ENCODE peak calls at places on chromosomes 11 and 22, in seven cellular contexts. Q is right lobe of liver; D is prostate gland; R is endodermal cell; X is psoas muscle; J is CD8-positive, alpha-beta T cell; B is breast epithelium. U is an unnamed sample.

GRCh38 chr11:122721201-122721963 is 65.9 kb downstream of the UBASH3B start:
- DNase-seq in B (no peak), Q (no peak), R (no peak), J (no peak), D (no peak), X (no peak), U (no peak)

GRCh38 chr11:117378966-117379865 is 51.6 kb downstream of the CEP164 start:
- DNase-seq in J (no peak), B (no peak), R (no peak), Q (no peak), D (no peak), X (no peak), U (no peak)

GRCh38 chr11:32511926-32512325 is 71.7 kb upstream of the EIF3M start:
- DNase-seq in D (no peak), X (no peak), R (no peak), J (no peak), Q (no peak), B (no peak), U (no peak)

GRCh38 chr11:47466701-47467250 is 17.8 kb upstream of the RAPSN start:
- DNase-seq in R (peak), B (no peak), J (no peak), Q (peak), X (peak), D (no peak), U (peak)

GRCh38 chr22:32023251-32023827 is 19.7 kb upstream of the SLC5A1 start:
- DNase-seq in X (no peak), J (no peak), R (no peak), D (no peak), B (no peak), Q (no peak), U (no peak)

GRCh38 chr22:39643311-39644083 is 72.9 kb downstream of the CACNA1I start:
- DNase-seq in Q (no peak), D (no peak), B (no peak), X (no peak), J (no peak), R (no peak), U (peak)

GRCh38 chr11:69521461-69521860 is 40.0 kb downstream of the LINC01488 start:
- DNase-seq in X (no peak), D (no peak), R (peak), B (no peak), J (no peak), Q (no peak), U (no peak)

GRCh38 chr11:60918941-60919275 is 5.0 kb downstream of the TMEM109 start:
- DNase-seq in D (no peak), R (no peak), B (no peak), Q (no peak), J (no peak), X (no peak), U (peak)

GRCh38 chr11:114398303-114398920 is 1.9 kb downstream of the C11orf71 start:
- DNase-seq in D (no peak), J (no peak), R (no peak), Q (no peak), X (no peak), B (no peak), U (no peak)

GRCh38 chr11:126115253-126115540 is 52.5 kb upstream of the CDON start:
- DNase-seq in D (peak), X (peak), B (no peak), J (no peak), Q (peak), R (no peak), U (peak)

GRCh38 chr22:27892064-27892463 is 27.0 kb downstream of the PITPNB start:
- DNase-seq in Q (peak), D (no peak), R (no peak), B (no peak), X (no peak), J (no peak), U (no peak)

GRCh38 chr22:37233751-37234631 is 10.1 kb downstream of the RAC2 start:
- DNase-seq in R (peak), J (peak), D (no peak), X (no peak), Q (no peak), B (no peak), U (no peak)

GRCh38 chr11:393219-394033 is 583 bp upstream of the PKP3 start:
- DNase-seq in Q (no peak), X (no peak), D (peak), R (no peak), B (peak), J (no peak), U (peak)

GRCh38 chr22:24170189-24170588 is 11.1 kb upstream of the SUSD2 start:
- DNase-seq in D (no peak), J (no peak), X (no peak), R (no peak), B (no peak), Q (no peak), U (no peak)

GRCh38 chr11:10294289-10294953 is 402 bp upstream of the SBF2 start:
- DNase-seq in R (peak), D (peak), Q (peak), B (no peak), J (no peak), X (peak), U (peak)

GRCh38 chr11:30753994-30754393 is 167.8 kb upstream of the MPPED2 start:
- DNase-seq in Q (no peak), D (no peak), B (no peak), X (no peak), J (no peak), R (no peak), U (no peak)

GRCh38 chr22:49724030-49724892 is 103.4 kb downstream of the BRD1 start:
- DNase-seq in R (no peak), J (no peak), Q (no peak), X (no peak), B (peak), D (no peak), U (no peak)

GRCh38 chr11:61947486-61948210 is 2.5 kb upstream of the BEST1 start:
- DNase-seq in Q (peak), B (peak), X (peak), R (peak), J (peak), D (peak), U (peak)

GRCh38 chr11:58659910-58660570 is 37.6 kb downstream of the CNTF start:
- DNase-seq in Q (no peak), B (no peak), R (no peak), J (no peak), D (no peak), X (no peak), U (no peak)

GRCh38 chr22:20002661-20003060 is 14.0 kb downstream of the ARVCF start:
- DNase-seq in J (no peak), Q (no peak), D (no peak), B (no peak), X (no peak), R (no peak), U (no peak)

GRCh38 chr11:104594228-104594958 is 303.9 kb downstream of the CASP12 start:
- DNase-seq in B (no peak), X (no peak), Q (no peak), D (no peak), J (no peak), R (no peak), U (no peak)

GRCh38 chr22:50201191-50202129 is 649 bp downstream of the SELENOO start:
- DNase-seq in B (no peak), J (no peak), D (no peak), X (no peak), R (no peak), Q (no peak), U (no peak)

GRCh38 chr11:113341388-113342165 is 27.2 kb downstream of the TTC12 start:
- DNase-seq in D (peak), J (no peak), R (no peak), X (no peak), Q (no peak), B (peak), U (no peak)

GRCh38 chr22:36916034-36916433 is 2.6 kb downstream of the CSF2RB start:
- DNase-seq in J (no peak), R (no peak), Q (no peak), X (no peak), B (no peak), D (no peak), U (no peak)

GRCh38 chr11:78646564-78647185 is 72.0 kb upstream of the NARS2 start:
- DNase-seq in R (peak), D (peak), B (no peak), J (peak), Q (peak), X (peak), U (peak)

GRCh38 chr11:117423046-117423575 is 95.5 kb downstream of the CEP164 start:
- DNase-seq in D (no peak), Q (peak), B (no peak), X (no peak), R (peak), J (no peak), U (no peak)

GRCh38 chr11:134393638-134394037 is 18.4 kb downstream of the B3GAT1 start:
- DNase-seq in J (no peak), R (peak), Q (peak), X (no peak), B (no peak), D (peak), U (no peak)

GRCh38 chr11:107606122-107606521 is 15.2 kb downstream of the ELMOD1 start:
- DNase-seq in R (peak), X (no peak), J (no peak), Q (no peak), D (no peak), B (no peak), U (no peak)

GRCh38 chr22:39612811-39613548 is 42.4 kb downstream of the CACNA1I start:
- DNase-seq in X (no peak), B (no peak), Q (no peak), J (peak), D (no peak), R (no peak), U (no peak)

GRCh38 chr11:84236436-84236835 is 950.3 kb upstream of the CCDC90B start:
- DNase-seq in D (no peak), Q (no peak), R (no peak), J (no peak), B (no peak), X (no peak), U (no peak)

GRCh38 chr11:133821776-133822175 is 23.5 kb downstream of the SPATA19 start:
- DNase-seq in X (no peak), B (no peak), J (no peak), Q (no peak), R (peak), D (peak), U (no peak)

GRCh38 chr11:113447621-113448310 is 27.4 kb downstream of the DRD2 start:
- DNase-seq in Q (no peak), R (no peak), X (no peak), B (no peak), D (no peak), J (no peak), U (peak)

GRCh38 chr11:21969841-21970240 is 223.0 kb upstream of the ANO5 start:
- DNase-seq in X (no peak), B (no peak), D (no peak), J (no peak), Q (no peak), R (no peak), U (no peak)

GRCh38 chr11:115530752-115531151 is 26.5 kb upstream of the CADM1 start:
- DNase-seq in D (no peak), J (no peak), R (peak), X (no peak), Q (no peak), B (no peak), U (no peak)

GRCh38 chr11:8351223-8351622 is 87.5 kb upstream of the LMO1 start:
- DNase-seq in B (no peak), J (no peak), D (no peak), X (no peak), Q (no peak), R (no peak), U (no peak)

GRCh38 chr11:69232821-69233760 is 60.9 kb upstream of the MYEOV start:
- DNase-seq in B (peak), J (no peak), D (no peak), X (no peak), R (peak), Q (peak), U (no peak)

GRCh38 chr11:2808850-2809847 is 76.4 kb downstream of the CDKN1C start:
- DNase-seq in J (no peak), X (peak), Q (peak), R (peak), D (no peak), B (peak), U (no peak)

GRCh38 chr11:75317446-75318122 is 33.9 kb downstream of the ARRB1 start:
- DNase-seq in Q (no peak), R (peak), J (no peak), D (no peak), B (no peak), X (no peak), U (no peak)

GRCh38 chr11:64803846-64804345 is 882 bp upstream of the MAP4K2 start:
- DNase-seq in X (no peak), B (no peak), D (no peak), J (no peak), Q (no peak), R (peak), U (no peak)

GRCh38 chr11:64802370-64803162 is 448 bp downstream of the MAP4K2 start:
- DNase-seq in B (no peak), R (no peak), D (no peak), Q (peak), J (peak), X (no peak), U (no peak)

GRCh38 chr11:64804346-64805210 is 1.6 kb upstream of the MAP4K2 start:
- DNase-seq in D (no peak), B (no peak), X (no peak), R (peak), J (no peak), Q (no peak), U (no peak)

GRCh38 chr11:64801591-64802369 is 1.2 kb downstream of the MAP4K2 start:
- DNase-seq in X (no peak), D (no peak), R (no peak), Q (no peak), J (no peak), B (no peak), U (no peak)

GRCh38 chr11:64803163-64803845 is at the start of gene MAP4K2:
- DNase-seq in Q (peak), R (peak), J (peak), B (peak), X (peak), D (peak), U (peak)
- TF ChIP-seq CTCF in Q (peak), R (peak), J (no peak), B (no peak), X (peak), D (no peak), U (no peak)

DNA sequence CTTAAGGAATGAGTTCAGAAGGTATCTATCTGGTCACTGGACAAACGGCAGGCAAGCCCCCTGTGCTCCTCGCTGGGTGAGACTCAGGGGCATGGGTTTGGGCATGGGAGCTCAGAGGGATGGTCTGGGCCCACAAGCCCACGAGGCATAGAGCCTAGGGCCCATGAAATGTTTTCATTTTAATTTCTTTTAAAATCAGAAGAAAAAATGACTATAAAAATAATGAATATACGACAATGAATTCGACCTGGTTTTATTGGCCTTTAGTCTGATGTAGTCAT is 77.9 kb upstream of the WNT7B start:
- DNase-seq in R (no peak), D (no peak), J (no peak), Q (peak), B (no peak), X (no peak), U (no peak)
- H3K4me3 ChIP-seq in R (no peak), D (peak), J (peak), Q (peak), B (peak), X (peak), U (peak)

DNA sequence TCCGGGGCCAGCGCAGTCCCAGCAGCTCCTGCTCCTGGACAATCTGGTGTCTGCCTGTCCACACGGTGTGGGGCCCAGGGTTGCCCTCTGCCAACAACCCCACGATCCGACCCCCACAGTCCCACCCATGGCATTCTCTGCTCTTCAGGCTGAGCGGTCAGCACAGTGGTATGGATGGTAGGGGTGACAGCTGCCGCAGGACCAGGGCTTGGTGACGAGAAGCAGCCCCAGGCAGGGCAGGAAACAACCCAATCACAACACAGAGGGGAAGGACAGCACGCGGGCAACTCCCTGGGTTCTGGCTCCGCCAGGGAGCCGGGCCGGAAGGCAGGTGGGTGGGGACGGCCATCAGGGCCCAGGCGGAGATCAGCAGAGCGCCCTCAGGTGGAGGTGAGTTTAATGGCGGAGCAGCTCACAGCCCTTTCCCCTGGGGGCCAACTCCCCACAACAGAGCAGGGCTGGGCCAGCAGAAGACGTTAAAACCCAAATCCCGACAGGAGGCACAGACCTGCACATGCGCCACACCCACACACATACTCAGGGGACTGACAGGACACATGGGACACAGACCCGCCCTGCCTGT is 5.3 kb upstream of the CHADL start:
- DNase-seq in J (peak), D (no peak), B (no peak), R (peak), X (no peak), Q (no peak), U (no peak)
- TF ChIP-seq CTCF in J (no peak), D (no peak), B (no peak), R (peak), X (no peak), Q (no peak), U (no peak)

GRCh38 chr11:73314121-73314948 is 6.3 kb downstream of the ARHGEF17 start:
- DNase-seq in R (peak), D (no peak), X (no peak), B (no peak), J (no peak), Q (no peak), U (no peak)
- H3K4me3 ChIP-seq in R (peak), D (no peak), X (peak), B (peak), J (no peak), Q (no peak), U (peak)